ENCODE peak calls at places on chromosomes 4 and X, in six cellular contexts. X, M, J, Y, O and Z are unnamed samples.

GRCh38 chr4:47839259-47839658 is 1.4 kb upstream of the CORIN start:
- DNase-seq in X (no peak), M (no peak), J (no peak), Y (no peak), O (peak), Z (no peak)

GRCh38 chr4:26238782-26239647 is 81.8 kb upstream of the RBPJ start:
- DNase-seq in X (no peak), M (no peak), J (no peak), Y (no peak), O (peak), Z (peak)

GRCh38 chrX:97968376-97969104 is 1084.8 kb downstream of the RPA4 start:
- DNase-seq in X (no peak), M (no peak), J (no peak), Y (no peak), O (no peak), Z (no peak)

GRCh38 chr4:168541608-168541953 is 44.7 kb downstream of the PALLD start:
- DNase-seq in X (no peak), M (no peak), J (no peak), Y (no peak), O (peak), Z (no peak)

GRCh38 chrX:69077895-69078455 is 87.3 kb downstream of the PJA1 start:
- DNase-seq in X (no peak), M (peak), J (no peak), Y (no peak), O (peak), Z (no peak)

GRCh38 chr4:118589471-118590055 is 95.6 kb upstream of the METTL14 start:
- DNase-seq in X (no peak), M (no peak), J (no peak), Y (no peak), O (no peak), Z (no peak)

GRCh38 chr4:110074570-110074969 is 123.8 kb downstream of the ELOVL6 start:
- DNase-seq in X (no peak), M (no peak), J (no peak), Y (no peak), O (no peak), Z (no peak)

GRCh38 chr4:168631241-168632151 is 134.6 kb downstream of the PALLD start:
- DNase-seq in X (peak), M (peak), J (peak), Y (peak), O (peak), Z (no peak)

GRCh38 chrX:108464604-108465003 is 25.0 kb downstream of the COL4A5 start:
- DNase-seq in X (no peak), M (no peak), J (no peak), Y (no peak), O (no peak), Z (no peak)

GRCh38 chrX:1385251-1385794 is 6.6 kb downstream of the SLC25A6 start:
- DNase-seq in X (no peak), M (peak), J (no peak), Y (no peak), O (no peak), Z (no peak)

GRCh38 chr4:137644201-137644600 is 111.9 kb upstream of the PCDH18 start:
- DNase-seq in X (no peak), M (no peak), J (no peak), Y (no peak), O (peak), Z (no peak)

GRCh38 chr4:44660396-44660795 is 9.0 kb upstream of the YIPF7 start:
- DNase-seq in X (no peak), M (no peak), J (no peak), Y (no peak), O (no peak), Z (no peak)

GRCh38 chr4:180587379-180587778 is 1655.8 kb upstream of the TENM3 start:
- DNase-seq in X (no peak), M (no peak), J (no peak), Y (no peak), O (no peak), Z (no peak)

GRCh38 chr4:162461952-162462351 is 298.2 kb upstream of the FSTL5 start:
- DNase-seq in X (no peak), M (no peak), J (no peak), Y (no peak), O (no peak), Z (no peak)
- TF ChIP-seq CTCF in X (peak), M (peak), J (no peak), Y (no peak), O (no peak), Z (no peak)

GRCh38 chrX:49308604-49309269 is 5.3 kb downstream of the GAGE10 start:
- DNase-seq in X (no peak), M (no peak), J (peak), Y (no peak), O (no peak), Z (no peak)
- H3K27ac ChIP-seq in X (peak), M (peak), J (peak), Y (peak), O (no peak), Z (no peak)

DNA sequence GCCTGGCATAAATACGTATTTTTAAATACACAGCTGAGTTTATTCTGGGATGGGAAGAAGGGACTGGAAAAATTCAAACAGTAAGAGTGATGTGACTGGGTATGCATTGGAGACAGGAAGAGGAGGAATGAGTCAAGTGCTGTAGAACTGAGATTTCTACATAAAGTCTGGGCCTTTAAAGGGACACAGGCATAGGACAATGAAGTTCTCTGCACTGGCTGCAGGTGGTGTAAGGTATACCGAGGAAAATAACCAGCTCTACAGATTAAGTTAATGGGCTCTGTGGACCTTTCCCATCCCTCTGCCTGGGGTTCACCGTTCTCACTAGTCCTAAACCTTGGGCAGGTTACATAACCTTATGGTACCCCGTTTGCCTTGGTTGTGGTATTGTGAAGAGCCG is 68.7 kb downstream of the DHX15 start:
- DNase-seq in X (no peak), M (no peak), J (no peak), Y (no peak), O (no peak), Z (no peak)
- TF ChIP-seq POLR2A in X (peak), M (no peak), J (no peak), Y (no peak), O (no peak), Z (no peak)

DNA sequence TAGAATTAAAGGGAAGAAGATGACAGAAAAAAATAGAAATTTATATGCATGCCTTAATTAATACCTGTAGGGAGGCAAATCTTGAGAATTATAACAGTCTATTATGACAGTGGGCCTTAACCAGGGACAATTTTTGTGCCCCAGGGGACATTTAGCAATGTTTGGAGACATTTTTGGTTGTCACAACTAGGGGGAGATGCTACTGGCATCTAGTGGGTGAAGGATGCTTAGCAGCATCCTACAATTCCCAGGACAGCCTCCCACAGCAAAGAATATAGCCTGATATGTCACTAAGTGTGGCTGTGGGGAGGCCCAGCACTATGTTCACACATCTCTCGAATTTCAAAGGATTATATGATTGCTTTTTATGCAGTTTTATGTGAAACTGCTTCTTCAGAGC is 10.5 kb downstream of the GPR82 start:
- DNase-seq in X (no peak), M (no peak), J (no peak), Y (no peak), O (peak), Z (no peak)
- TF ChIP-seq CTCF in X (peak), M (peak), J (no peak), Y (no peak), O (peak), Z (peak)

GRCh38 chrX:79153348-79153747 is 8.9 kb downstream of the GPR174 start:
- DNase-seq in X (no peak), M (no peak), J (no peak), Y (no peak), O (no peak), Z (no peak)

GRCh38 chrX:79146552-79147390 is 2.3 kb downstream of the GPR174 start:
- DNase-seq in X (no peak), M (no peak), J (no peak), Y (no peak), O (no peak), Z (no peak)

DNA sequence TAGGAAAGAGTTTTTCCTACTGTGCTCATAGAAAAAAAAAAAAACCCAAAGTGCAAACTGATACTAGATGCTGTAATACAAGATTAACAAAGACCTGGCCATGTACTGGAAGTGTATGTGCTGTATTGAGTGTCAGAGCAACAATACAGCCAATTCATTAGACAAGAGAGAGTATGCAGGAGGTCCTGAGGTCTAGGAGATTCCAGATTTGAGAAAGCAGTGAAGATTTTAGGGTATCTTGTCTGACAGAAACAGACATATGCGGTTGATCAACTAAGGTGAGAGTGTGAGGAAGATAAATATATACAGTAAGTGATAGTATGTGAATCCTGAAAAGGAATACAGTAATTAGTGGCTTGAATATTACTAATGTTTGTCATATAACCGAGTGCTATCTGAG is 3.0 kb downstream of the GPR174 start:
- DNase-seq in X (no peak), M (no peak), J (no peak), Y (no peak), O (no peak), Z (no peak)
- H3K27ac ChIP-seq in X (no peak), M (peak), J (no peak), Y (no peak), O (no peak), Z (no peak)

DNA sequence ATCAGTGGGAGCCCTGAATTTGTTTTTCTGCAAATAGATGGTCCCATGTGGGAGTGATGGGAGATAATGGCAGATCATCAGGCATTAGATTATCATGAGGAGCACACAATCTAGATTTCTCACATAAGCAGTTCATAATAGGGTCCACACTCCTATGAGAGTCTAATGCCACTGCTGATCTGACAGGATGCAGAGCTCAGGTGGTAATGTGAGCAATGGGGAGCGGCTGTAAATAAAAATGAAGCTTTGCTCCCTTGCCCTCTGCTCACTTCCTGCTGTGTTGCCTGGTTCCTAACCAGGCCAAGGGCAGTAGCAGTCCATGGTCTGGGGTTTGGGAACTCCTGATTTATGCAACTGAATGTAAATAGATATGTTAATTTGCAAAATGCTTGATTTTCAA is 538.6 kb downstream of the TRAM1L1 start:
- DNase-seq in X (no peak), M (no peak), J (no peak), Y (no peak), O (no peak), Z (no peak)
- TF ChIP-seq POLR2A in X (no peak), M (no peak), J (no peak), Y (no peak), O (no peak), Z (no peak)

DNA sequence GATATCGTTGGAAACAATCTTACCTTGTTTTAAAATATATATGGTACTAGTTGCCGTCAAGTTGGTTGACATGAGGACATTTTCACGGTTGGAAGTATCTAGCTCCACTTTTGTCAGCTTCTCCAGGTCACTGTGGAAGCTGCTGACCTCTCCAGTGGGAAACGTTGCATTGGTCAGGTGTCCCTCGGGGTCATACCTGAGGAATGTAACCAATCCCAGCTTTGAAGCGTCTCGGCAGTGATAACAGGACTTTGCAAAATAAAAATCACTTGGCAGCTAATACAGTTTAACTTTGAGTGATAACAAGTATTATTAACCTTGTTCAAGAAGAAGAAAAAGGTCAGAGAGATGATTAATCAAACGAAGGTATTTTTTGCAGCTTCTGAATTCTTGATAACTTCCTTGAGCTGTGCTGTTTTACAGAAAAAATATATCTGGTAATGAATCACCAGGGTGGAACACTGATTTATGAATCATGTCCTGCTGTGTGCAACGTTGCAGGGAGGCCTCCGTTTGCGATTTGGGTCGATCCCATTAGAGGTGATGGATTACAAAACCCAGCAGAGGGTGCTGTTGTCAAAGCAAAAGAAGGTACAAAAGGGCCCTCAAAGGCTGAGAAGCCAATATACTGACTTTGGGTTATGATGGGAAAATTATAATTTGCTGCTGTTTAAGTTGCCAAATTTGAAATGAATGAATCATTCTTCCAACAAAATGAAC is 60.1 kb downstream of the SH2D1A start:
- DNase-seq in X (no peak), M (peak), J (peak), Y (no peak), O (peak), Z (peak)
- TF ChIP-seq CTCF in X (peak), M (peak), J (no peak), Y (peak), O (peak), Z (peak)